ENCODE peak calls at places on chromosomes 5 and 9, in seven cellular contexts. P is neural crest cell; V is DND-41; D is RPMI7951; S is stimulated activated CD8-positive, alpha-beta memory T cell treated with anti-CD3 and anti-CD28 coated beads, Interleukin-4, amount 100 ng/mL, for 1 hour; W is naive thymus-derived CD8-positive, alpha-beta T cell; K is Daoy. R is an unnamed sample.

GRCh38 chr5:103541114-103541513 is 21.5 kb downstream of the NUDT12 start:
- DNase-seq in S (no peak), V (no peak), P (no peak), D (no peak), W (no peak), K (no peak), R (no peak)

GRCh38 chr5:137836997-137837396 is 30.7 kb upstream of the MYOT start:
- DNase-seq in D (no peak), P (no peak), W (no peak), S (no peak), K (no peak), V (no peak), R (peak; percentile 53)

GRCh38 chr5:65867509-65868195 is 58.7 kb upstream of the ERBIN start:
- DNase-seq in V (no peak), P (no peak), W (no peak), D (peak; percentile 75), S (no peak), K (no peak), R (peak; percentile 46)

GRCh38 chr5:171705830-171706229 is 79.8 kb upstream of the SMIM23 start:
- DNase-seq in S (no peak), D (no peak), P (no peak), K (no peak), W (no peak), V (no peak), R (no peak)

GRCh38 chr5:23506329-23507236 is 826 bp upstream of the PRDM9 start:
- DNase-seq in W (no peak), K (no peak), V (no peak), P (peak; percentile 11), S (no peak), D (no peak), R (peak; percentile 48)

GRCh38 chr9:113803811-113804589 is 72.1 kb upstream of the ZNF618 start:
- DNase-seq in D (no peak), V (no peak), P (no peak), S (no peak), W (no peak), K (no peak), R (no peak)

GRCh38 chr9:81557957-81558791 is 131.2 kb downstream of the TLE1 start:
- DNase-seq in D (peak; percentile 74), K (no peak), P (no peak), S (no peak), W (no peak), V (no peak), R (peak; percentile 64)

GRCh38 chr9:3708751-3709150 is 182.9 kb upstream of the RFX3 start:
- DNase-seq in W (no peak), P (no peak), S (no peak), V (no peak), K (peak; percentile 50), D (peak; percentile 31), R (no peak)

GRCh38 chr5:172868924-172869565 is 35.0 kb downstream of the ERGIC1 start:
- DNase-seq in V (no peak), S (no peak), P (no peak), K (peak; percentile 94), W (no peak), D (peak; percentile 86), R (peak; percentile 92)

GRCh38 chr5:74201334-74202081 is 439.0 kb downstream of the ENC1 start:
- DNase-seq in W (no peak), K (peak; percentile 92), V (no peak), D (peak; percentile 95), P (no peak), S (no peak), R (peak; percentile 96)

R was measured in A172.